ENCODE peak calls at places on chromosomes 7 and 10, in ten cellular contexts. X, J, V, I, F, B, K, P, G and E are unnamed samples.
A peak's percentile ranks its signal among the peaks of the same experiment; 100 is the strongest.

GRCh38 chr10:1022413-1022812 is 3.2 kb downstream of the IDI2 start:
- DNase-seq in X (no peak), J (no peak), V (no peak), I (no peak), F (no peak), B (no peak), K (no peak), P (no peak), G (no peak), E (no peak)

GRCh38 chr7:115679976-115680375 is 350.6 kb downstream of the TFEC start:
- DNase-seq in X (no peak), J (peak; percentile 35), V (no peak), I (peak; percentile 29), F (peak; percentile 16), B (no peak), K (no peak), P (peak; percentile 63), G (no peak), E (no peak)

GRCh38 chr10:123148414-123149161 is 652 bp downstream of the HMX2 start:
- DNase-seq in X (no peak), J (no peak), V (no peak), I (peak; percentile 4), F (no peak), B (no peak), K (no peak), P (no peak), G (no peak), E (no peak)

GRCh38 chr7:142568430-142569097 is 180.7 kb upstream of the PRSS1 start:
- DNase-seq in X (peak; percentile 80), J (peak; percentile 70), V (no peak), I (peak; percentile 71), F (no peak), B (no peak), K (no peak), P (peak; percentile 82), G (no peak), E (no peak)

GRCh38 chr7:150382844-150383225 is 3.7 kb downstream of the ZNF775 start:
- DNase-seq in X (no peak), J (no peak), V (no peak), I (no peak), F (no peak), B (no peak), K (no peak), P (no peak), G (no peak), E (no peak)

GRCh38 chr10:24463683-24464426 is 254.9 kb downstream of the KIAA1217 start:
- DNase-seq in X (no peak), J (peak; percentile 87), V (peak; percentile 71), I (peak; percentile 97), F (no peak), B (no peak), K (no peak), P (peak; percentile 97), G (no peak), E (no peak)

GRCh38 chr10:69051303-69051702 is 36.6 kb upstream of the SRGN start:
- DNase-seq in X (no peak), J (peak; percentile 36), V (no peak), I (no peak), F (no peak), B (no peak), K (peak; percentile 64), P (peak; percentile 53), G (no peak), E (peak; percentile 76)

GRCh38 chr10:666237-667012 is 23.0 kb downstream of the DIP2C start:
- DNase-seq in X (no peak), J (no peak), V (peak; percentile 29), I (no peak), F (no peak), B (no peak), K (no peak), P (no peak), G (no peak), E (no peak)

GRCh38 chr10:29897430-29897829 is 162.0 kb downstream of the JCAD start:
- DNase-seq in X (no peak), J (no peak), V (no peak), I (no peak), F (no peak), B (no peak), K (no peak), P (no peak), G (no peak), E (no peak)

GRCh38 chr7:24336461-24336860 is 52.5 kb downstream of the NPY start:
- DNase-seq in X (no peak), J (no peak), V (no peak), I (no peak), F (no peak), B (no peak), K (no peak), P (peak; percentile 7), G (no peak), E (no peak)

GRCh38 chr10:30247704-30248103 is 101.4 kb downstream of the MTPAP start:
- DNase-seq in X (no peak), J (no peak), V (no peak), I (no peak), F (no peak), B (no peak), K (no peak), P (no peak), G (no peak), E (no peak)

GRCh38 chr10:29946953-29947700 is 112.3 kb downstream of the JCAD start:
- DNase-seq in X (peak; percentile 81), J (peak; percentile 94), V (no peak), I (peak; percentile 88), F (no peak), B (no peak), K (peak; percentile 35), P (peak; percentile 95), G (peak; percentile 40), E (no peak)

GRCh38 chr7:123327661-123328060 is 127.9 kb upstream of the SLC13A1 start:
- DNase-seq in X (no peak), J (peak; percentile 40), V (no peak), I (no peak), F (no peak), B (no peak), K (no peak), P (peak; percentile 46), G (no peak), E (no peak)

GRCh38 chr10:128602183-128602582 is 476.0 kb upstream of the MKI67 start:
- DNase-seq in X (no peak), J (no peak), V (no peak), I (no peak), F (no peak), B (no peak), K (no peak), P (no peak), G (no peak), E (no peak)